ENCODE peak calls at places on chromosomes 12 and 14, in eight cellular contexts. One of them, this sample, is unnamed.

GRCh38 chr12:56086096-56086495 is 6.1 kb downstream of the ERBB3 start:
- DNase-seq in ELR: no peak
- DNase-seq in activated gamma-delta T cell treated with Interleukin-2 at 50 U/mL for 16 hours: no peak
- DNase-seq in kidney glomerular epithelial cell: no peak
- DNase-seq in Peyer's patch: no peak
- DNase-seq in foreskin fibroblast: no peak
- DNase-seq in NCI-H2081: no peak
- DNase-seq in SHP77: no peak
- DNase-seq in this sample: no peak

GRCh38 chr12:65532162-65532561 is 253.7 kb downstream of the MSRB3 start:
- DNase-seq in ELR: peak
- DNase-seq in activated gamma-delta T cell treated with Interleukin-2 at 50 U/mL for 16 hours: no peak
- DNase-seq in kidney glomerular epithelial cell: peak
- DNase-seq in Peyer's patch: no peak
- DNase-seq in foreskin fibroblast: peak
- DNase-seq in NCI-H2081: no peak
- DNase-seq in SHP77: no peak
- DNase-seq in this sample: peak

GRCh38 chr14:102878174-102878969 is 44.1 kb upstream of the AMN start:
- DNase-seq in ELR: no peak
- DNase-seq in activated gamma-delta T cell treated with Interleukin-2 at 50 U/mL for 16 hours: no peak
- DNase-seq in kidney glomerular epithelial cell: no peak
- DNase-seq in Peyer's patch: no peak
- DNase-seq in foreskin fibroblast: peak
- DNase-seq in NCI-H2081: no peak
- DNase-seq in SHP77: no peak
- DNase-seq in this sample: no peak

GRCh38 chr14:102592969-102593840 is 756 bp downstream of the RCOR1 start:
- DNase-seq in ELR: peak
- DNase-seq in activated gamma-delta T cell treated with Interleukin-2 at 50 U/mL for 16 hours: peak
- DNase-seq in kidney glomerular epithelial cell: no peak
- DNase-seq in Peyer's patch: peak
- DNase-seq in foreskin fibroblast: no peak
- DNase-seq in NCI-H2081: peak
- DNase-seq in SHP77: no peak
- DNase-seq in this sample: no peak

GRCh38 chr14:66508846-66509621 is 1.1 kb downstream of the GPHN start:
- DNase-seq in ELR: peak
- DNase-seq in activated gamma-delta T cell treated with Interleukin-2 at 50 U/mL for 16 hours: peak
- DNase-seq in kidney glomerular epithelial cell: peak
- DNase-seq in Peyer's patch: peak
- DNase-seq in foreskin fibroblast: no peak
- DNase-seq in NCI-H2081: peak
- DNase-seq in SHP77: no peak
- DNase-seq in this sample: no peak

GRCh38 chr12:14396071-14396470 is 30.6 kb downstream of the ATF7IP start:
- DNase-seq in ELR: no peak
- DNase-seq in activated gamma-delta T cell treated with Interleukin-2 at 50 U/mL for 16 hours: peak
- DNase-seq in kidney glomerular epithelial cell: no peak
- DNase-seq in Peyer's patch: no peak
- DNase-seq in foreskin fibroblast: no peak
- DNase-seq in NCI-H2081: no peak
- DNase-seq in SHP77: no peak
- DNase-seq in this sample: no peak

GRCh38 chr14:73753887-73754880 is 40.0 kb upstream of the PNMA1 start:
- DNase-seq in ELR: peak
- DNase-seq in activated gamma-delta T cell treated with Interleukin-2 at 50 U/mL for 16 hours: no peak
- DNase-seq in kidney glomerular epithelial cell: no peak
- DNase-seq in Peyer's patch: peak
- DNase-seq in foreskin fibroblast: peak
- DNase-seq in NCI-H2081: no peak
- DNase-seq in SHP77: no peak
- DNase-seq in this sample: no peak

GRCh38 chr14:61663312-61663974 is 31.9 kb upstream of the HIF1A start:
- DNase-seq in ELR: no peak
- DNase-seq in activated gamma-delta T cell treated with Interleukin-2 at 50 U/mL for 16 hours: no peak
- DNase-seq in kidney glomerular epithelial cell: no peak
- DNase-seq in Peyer's patch: no peak
- DNase-seq in foreskin fibroblast: no peak
- DNase-seq in NCI-H2081: no peak
- DNase-seq in SHP77: no peak
- DNase-seq in this sample: no peak

GRCh38 chr12:13839937-13840336 is 141.5 kb downstream of the GRIN2B start:
- DNase-seq in ELR: no peak
- DNase-seq in activated gamma-delta T cell treated with Interleukin-2 at 50 U/mL for 16 hours: no peak
- DNase-seq in kidney glomerular epithelial cell: no peak
- DNase-seq in Peyer's patch: no peak
- DNase-seq in foreskin fibroblast: no peak
- DNase-seq in NCI-H2081: no peak
- DNase-seq in SHP77: no peak
- DNase-seq in this sample: no peak

GRCh38 chr12:43066471-43066870 is 476.9 kb upstream of the PRICKLE1 start:
- DNase-seq in ELR: no peak
- DNase-seq in activated gamma-delta T cell treated with Interleukin-2 at 50 U/mL for 16 hours: no peak
- DNase-seq in kidney glomerular epithelial cell: no peak
- DNase-seq in Peyer's patch: no peak
- DNase-seq in foreskin fibroblast: no peak
- DNase-seq in NCI-H2081: no peak
- DNase-seq in SHP77: no peak
- DNase-seq in this sample: no peak

GRCh38 chr12:122867701-122868461 is 28.0 kb downstream of the VPS37B start:
- DNase-seq in ELR: peak
- DNase-seq in activated gamma-delta T cell treated with Interleukin-2 at 50 U/mL for 16 hours: no peak
- DNase-seq in kidney glomerular epithelial cell: no peak
- DNase-seq in Peyer's patch: no peak
- DNase-seq in foreskin fibroblast: no peak
- DNase-seq in NCI-H2081: no peak
- DNase-seq in SHP77: no peak
- DNase-seq in this sample: peak

GRCh38 chr12:84079621-84080020 is 833.0 kb downstream of the SLC6A15 start:
- DNase-seq in ELR: peak
- DNase-seq in activated gamma-delta T cell treated with Interleukin-2 at 50 U/mL for 16 hours: no peak
- DNase-seq in kidney glomerular epithelial cell: no peak
- DNase-seq in Peyer's patch: no peak
- DNase-seq in foreskin fibroblast: no peak
- DNase-seq in NCI-H2081: no peak
- DNase-seq in SHP77: no peak
- DNase-seq in this sample: no peak

GRCh38 chr12:109330282-109330681 is 17.4 kb upstream of the MYO1H start:
- DNase-seq in ELR: no peak
- DNase-seq in activated gamma-delta T cell treated with Interleukin-2 at 50 U/mL for 16 hours: no peak
- DNase-seq in kidney glomerular epithelial cell: no peak
- DNase-seq in Peyer's patch: no peak
- DNase-seq in foreskin fibroblast: no peak
- DNase-seq in NCI-H2081: no peak
- DNase-seq in SHP77: no peak
- DNase-seq in this sample: no peak

GRCh38 chr14:69346710-69347109 is 51.4 kb downstream of the ERH start:
- DNase-seq in ELR: peak
- DNase-seq in activated gamma-delta T cell treated with Interleukin-2 at 50 U/mL for 16 hours: no peak
- DNase-seq in kidney glomerular epithelial cell: no peak
- DNase-seq in Peyer's patch: no peak
- DNase-seq in foreskin fibroblast: no peak
- DNase-seq in NCI-H2081: no peak
- DNase-seq in SHP77: no peak
- DNase-seq in this sample: no peak

GRCh38 chr12:64157110-64157509 is 65.0 kb downstream of the KICS2 start:
- DNase-seq in ELR: no peak
- DNase-seq in activated gamma-delta T cell treated with Interleukin-2 at 50 U/mL for 16 hours: no peak
- DNase-seq in kidney glomerular epithelial cell: no peak
- DNase-seq in Peyer's patch: no peak
- DNase-seq in foreskin fibroblast: no peak
- DNase-seq in NCI-H2081: no peak
- DNase-seq in SHP77: no peak
- DNase-seq in this sample: no peak

GRCh38 chr12:76043377-76043776 is 11.8 kb upstream of the PHLDA1 start:
- DNase-seq in ELR: no peak
- DNase-seq in activated gamma-delta T cell treated with Interleukin-2 at 50 U/mL for 16 hours: no peak
- DNase-seq in kidney glomerular epithelial cell: no peak
- DNase-seq in Peyer's patch: no peak
- DNase-seq in foreskin fibroblast: no peak
- DNase-seq in NCI-H2081: no peak
- DNase-seq in SHP77: no peak
- DNase-seq in this sample: no peak

GRCh38 chr12:6267007-6267721 is 43.3 kb upstream of the PLEKHG6 start:
- DNase-seq in ELR: no peak
- DNase-seq in activated gamma-delta T cell treated with Interleukin-2 at 50 U/mL for 16 hours: no peak
- DNase-seq in kidney glomerular epithelial cell: peak
- DNase-seq in Peyer's patch: no peak
- DNase-seq in foreskin fibroblast: peak
- DNase-seq in NCI-H2081: no peak
- DNase-seq in SHP77: no peak
- DNase-seq in this sample: peak

This sample was measured in RCC 7860.